ENCODE peak calls at places on chromosomes 11 and 22, in four cellular contexts. One of them, this sample, is unnamed.

GRCh38 chr22:50691521-50691920 is 18.9 kb downstream of the SHANK3 start:
- DNase-seq in EL: peak; percentile 31
- DNase-seq in pancreas: no peak
- DNase-seq in stimulated activated naive B cell treated with anti-CD40 and anti-IgM and Interleukin-4, amounts not matched to agents 10 μg/mL and 1 μg/mL and 100 μg/mL, for 72 hours: no peak
- DNase-seq in this sample: peak; percentile 34

GRCh38 chr11:122900803-122901202 is 18.2 kb downstream of the JHY start:
- DNase-seq in EL: no peak
- DNase-seq in stimulated activated naive B cell treated with anti-CD40 and anti-IgM and Interleukin-4, amounts not matched to agents 10 μg/mL and 1 μg/mL and 100 μg/mL, for 72 hours: no peak
- DNase-seq in pancreas: no peak
- DNase-seq in this sample: no peak

GRCh38 chr22:41021655-41022454 is 70.5 kb upstream of the EP300 start:
- DNase-seq in pancreas: peak; percentile 86
- DNase-seq in stimulated activated naive B cell treated with anti-CD40 and anti-IgM and Interleukin-4, amounts not matched to agents 10 μg/mL and 1 μg/mL and 100 μg/mL, for 72 hours: peak; percentile 45
- DNase-seq in EL: peak; percentile 76
- DNase-seq in this sample: no peak

GRCh38 chr11:6520265-6520664 is 23.2 kb downstream of the DNHD1 start:
- DNase-seq in EL: no peak
- DNase-seq in stimulated activated naive B cell treated with anti-CD40 and anti-IgM and Interleukin-4, amounts not matched to agents 10 μg/mL and 1 μg/mL and 100 μg/mL, for 72 hours: no peak
- DNase-seq in pancreas: no peak
- DNase-seq in this sample: no peak

GRCh38 chr11:8339592-8340022 is 75.9 kb upstream of the LMO1 start:
- DNase-seq in EL: no peak
- DNase-seq in pancreas: no peak
- DNase-seq in stimulated activated naive B cell treated with anti-CD40 and anti-IgM and Interleukin-4, amounts not matched to agents 10 μg/mL and 1 μg/mL and 100 μg/mL, for 72 hours: no peak
- DNase-seq in this sample: no peak

GRCh38 chr11:63682045-63682915 is 980 bp downstream of the RTN3 start:
- DNase-seq in stimulated activated naive B cell treated with anti-CD40 and anti-IgM and Interleukin-4, amounts not matched to agents 10 μg/mL and 1 μg/mL and 100 μg/mL, for 72 hours: no peak
- DNase-seq in EL: peak; percentile 42
- DNase-seq in pancreas: no peak
- DNase-seq in this sample: peak; percentile 11

GRCh38 chr22:37674951-37675929 is at the start of gene LGALS1:
- DNase-seq in EL: peak; percentile 99
- DNase-seq in stimulated activated naive B cell treated with anti-CD40 and anti-IgM and Interleukin-4, amounts not matched to agents 10 μg/mL and 1 μg/mL and 100 μg/mL, for 72 hours: peak; percentile 65
- DNase-seq in pancreas: peak; percentile 83
- DNase-seq in this sample: peak; percentile 98

GRCh38 chr11:116980136-116980793 is 118.0 kb downstream of the SIK3 start:
- DNase-seq in pancreas: no peak
- DNase-seq in EL: no peak
- DNase-seq in stimulated activated naive B cell treated with anti-CD40 and anti-IgM and Interleukin-4, amounts not matched to agents 10 μg/mL and 1 μg/mL and 100 μg/mL, for 72 hours: peak; percentile 52
- DNase-seq in this sample: no peak

GRCh38 chr11:39628311-39628710 is 1831.1 kb downstream of the LRRC4C start:
- DNase-seq in pancreas: no peak
- DNase-seq in EL: no peak
- DNase-seq in stimulated activated naive B cell treated with anti-CD40 and anti-IgM and Interleukin-4, amounts not matched to agents 10 μg/mL and 1 μg/mL and 100 μg/mL, for 72 hours: no peak
- DNase-seq in this sample: no peak

GRCh38 chr22:44648821-44649566 is 53.0 kb upstream of the PRR5 start:
- DNase-seq in stimulated activated naive B cell treated with anti-CD40 and anti-IgM and Interleukin-4, amounts not matched to agents 10 μg/mL and 1 μg/mL and 100 μg/mL, for 72 hours: no peak
- DNase-seq in pancreas: no peak
- DNase-seq in EL: peak; percentile 84
- DNase-seq in this sample: no peak

GRCh38 chr22:44543781-44544181 is 45.7 kb upstream of the RTL6 start:
- DNase-seq in pancreas: no peak
- DNase-seq in EL: no peak
- DNase-seq in stimulated activated naive B cell treated with anti-CD40 and anti-IgM and Interleukin-4, amounts not matched to agents 10 μg/mL and 1 μg/mL and 100 μg/mL, for 72 hours: no peak
- DNase-seq in this sample: no peak

GRCh38 chr11:665707-666281 is 28.7 kb downstream of the DRD4 start:
- DNase-seq in pancreas: no peak
- DNase-seq in stimulated activated naive B cell treated with anti-CD40 and anti-IgM and Interleukin-4, amounts not matched to agents 10 μg/mL and 1 μg/mL and 100 μg/mL, for 72 hours: no peak
- DNase-seq in EL: peak; percentile 20
- DNase-seq in this sample: no peak

GRCh38 chr11:38163526-38163925 is 1565.5 kb upstream of the RAG2 start:
- DNase-seq in EL: no peak
- DNase-seq in pancreas: no peak
- DNase-seq in stimulated activated naive B cell treated with anti-CD40 and anti-IgM and Interleukin-4, amounts not matched to agents 10 μg/mL and 1 μg/mL and 100 μg/mL, for 72 hours: no peak
- DNase-seq in this sample: no peak

GRCh38 chr11:92477686-92478085 is 253.1 kb downstream of the FAT3 start:
- DNase-seq in EL: no peak
- DNase-seq in stimulated activated naive B cell treated with anti-CD40 and anti-IgM and Interleukin-4, amounts not matched to agents 10 μg/mL and 1 μg/mL and 100 μg/mL, for 72 hours: no peak
- DNase-seq in pancreas: no peak
- DNase-seq in this sample: no peak

GRCh38 chr11:116065986-116066385 is 561.8 kb upstream of the CADM1 start:
- DNase-seq in pancreas: no peak
- DNase-seq in EL: no peak
- DNase-seq in stimulated activated naive B cell treated with anti-CD40 and anti-IgM and Interleukin-4, amounts not matched to agents 10 μg/mL and 1 μg/mL and 100 μg/mL, for 72 hours: no peak
- DNase-seq in this sample: no peak

GRCh38 chr22:35622132-35622913 is 5.2 kb upstream of the MB start:
- DNase-seq in pancreas: peak; percentile 82
- DNase-seq in stimulated activated naive B cell treated with anti-CD40 and anti-IgM and Interleukin-4, amounts not matched to agents 10 μg/mL and 1 μg/mL and 100 μg/mL, for 72 hours: no peak
- DNase-seq in EL: no peak
- DNase-seq in this sample: no peak

GRCh38 chr11:6771926-6772898 is at the start of gene OR2AG2:
- DNase-seq in pancreas: no peak
- DNase-seq in stimulated activated naive B cell treated with anti-CD40 and anti-IgM and Interleukin-4, amounts not matched to agents 10 μg/mL and 1 μg/mL and 100 μg/mL, for 72 hours: peak; percentile 20
- DNase-seq in EL: no peak
- DNase-seq in this sample: no peak

GRCh38 chr22:24525416-24526037 is 29.4 kb downstream of the GUCD1 start:
- DNase-seq in stimulated activated naive B cell treated with anti-CD40 and anti-IgM and Interleukin-4, amounts not matched to agents 10 μg/mL and 1 μg/mL and 100 μg/mL, for 72 hours: peak; percentile 78
- DNase-seq in pancreas: no peak
- DNase-seq in EL: peak; percentile 76
- DNase-seq in this sample: peak; percentile 51

GRCh38 chr22:31327786-31328544 is 18.2 kb downstream of the PATZ1 start:
- DNase-seq in EL: peak; percentile 21
- DNase-seq in pancreas: no peak
- DNase-seq in stimulated activated naive B cell treated with anti-CD40 and anti-IgM and Interleukin-4, amounts not matched to agents 10 μg/mL and 1 μg/mL and 100 μg/mL, for 72 hours: no peak
- DNase-seq in this sample: no peak

GRCh38 chr11:10398525-10398924 is 56.5 kb upstream of the AMPD3 start:
- DNase-seq in EL: peak; percentile 84
- DNase-seq in stimulated activated naive B cell treated with anti-CD40 and anti-IgM and Interleukin-4, amounts not matched to agents 10 μg/mL and 1 μg/mL and 100 μg/mL, for 72 hours: no peak
- DNase-seq in pancreas: no peak
- DNase-seq in this sample: peak; percentile 40

GRCh38 chr22:49934144-49934890 is 15.9 kb downstream of the CRELD2 start:
- DNase-seq in EL: peak; percentile 26
- DNase-seq in stimulated activated naive B cell treated with anti-CD40 and anti-IgM and Interleukin-4, amounts not matched to agents 10 μg/mL and 1 μg/mL and 100 μg/mL, for 72 hours: peak; percentile 61
- DNase-seq in pancreas: peak; percentile 90
- DNase-seq in this sample: peak; percentile 74

GRCh38 chr11:116963813-116964212 is 126.4 kb upstream of the APOA1 start:
- DNase-seq in stimulated activated naive B cell treated with anti-CD40 and anti-IgM and Interleukin-4, amounts not matched to agents 10 μg/mL and 1 μg/mL and 100 μg/mL, for 72 hours: no peak
- DNase-seq in pancreas: no peak
- DNase-seq in EL: no peak
- DNase-seq in this sample: no peak